ENCODE peak calls at places on chromosomes 1 and 21, in ten cellular contexts. J, U, N, Z, Y, X, C, W, D and K are unnamed samples.

GRCh38 chr1:26035959-26036755 is 9.8 kb downstream of the SLC30A2 start:
- DNase-seq in D (peak), Z (peak), Y (peak), W (peak), C (peak), N (peak), J (peak), X (peak), U (peak), K (peak)

GRCh38 chr1:93620841-93621210 is 60.8 kb downstream of the BCAR3 start:
- DNase-seq in Y (no peak), C (peak), Z (no peak), D (no peak), X (no peak), W (no peak), N (no peak), J (no peak), U (no peak), K (no peak)

GRCh38 chr1:77706321-77706720 is 23.9 kb upstream of the ZZZ3 start:
- DNase-seq in X (no peak), U (no peak), N (no peak), Y (no peak), C (no peak), J (no peak), W (no peak), D (no peak), Z (peak), K (no peak)

GRCh38 chr1:90831910-90832309 is 114.8 kb upstream of the BARHL2 start:
- DNase-seq in W (no peak), C (no peak), U (no peak), J (no peak), D (no peak), X (no peak), N (no peak), Z (no peak), Y (no peak), K (no peak)

GRCh38 chr1:161197560-161198205 is 1.2 kb downstream of the ADAMTS4 start:
- DNase-seq in Z (peak), Y (peak), W (no peak), U (no peak), J (no peak), N (no peak), C (no peak), X (peak), D (no peak), K (no peak)

GRCh38 chr1:200034821-200035396 is 7.4 kb downstream of the NR5A2 start:
- DNase-seq in W (no peak), N (no peak), Z (no peak), J (no peak), U (no peak), D (no peak), X (no peak), Y (no peak), C (peak), K (no peak)

GRCh38 chr1:15038232-15039016 is 115.1 kb upstream of the TMEM51 start:
- DNase-seq in J (peak), D (peak), C (peak), Z (peak), Y (no peak), W (no peak), U (no peak), N (no peak), X (peak), K (peak)

GRCh38 chr1:119001181-119002018 is 13.3 kb upstream of the TBX15 start:
- DNase-seq in C (peak), X (no peak), J (peak), U (no peak), W (no peak), Y (no peak), N (no peak), Z (no peak), D (no peak), K (peak)

GRCh38 chr1:8903908-8904650 is 25.6 kb upstream of the ENO1 start:
- DNase-seq in Y (no peak), D (no peak), N (no peak), J (peak), X (peak), W (peak), C (no peak), Z (peak), U (no peak), K (peak)

GRCh38 chr1:209838537-209838936 is 10.8 kb downstream of the UTP25 start:
- DNase-seq in W (no peak), J (no peak), X (no peak), C (no peak), U (no peak), N (no peak), Z (no peak), Y (no peak), D (no peak), K (no peak)

GRCh38 chr21:29190920-29191319 is 60.5 kb downstream of the MAP3K7CL start:
- DNase-seq in Y (no peak), D (no peak), C (no peak), Z (peak), X (peak), J (peak), U (no peak), W (no peak), N (no peak), K (peak)

GRCh38 chr1:17002524-17002902 is 9.2 kb downstream of the ATP13A2 start:
- DNase-seq in D (no peak), X (no peak), Y (no peak), Z (no peak), N (no peak), U (no peak), C (no peak), J (no peak), W (no peak), K (no peak)

GRCh38 chr1:65066379-65066765 is 81.6 kb upstream of the AK4 start:
- DNase-seq in D (no peak), W (no peak), Z (no peak), J (no peak), C (no peak), U (no peak), N (no peak), X (no peak), Y (no peak), K (no peak)

GRCh38 chr21:31897311-31897710 is 24.5 kb downstream of the HUNK start:
- DNase-seq in D (no peak), Y (no peak), N (no peak), J (no peak), W (no peak), U (no peak), X (no peak), C (no peak), Z (no peak), K (no peak)

GRCh38 chr1:29379438-29380073 is 143.2 kb downstream of the PTPRU start:
- DNase-seq in C (peak), U (no peak), D (peak), X (peak), J (peak), Y (no peak), Z (peak), N (no peak), W (peak), K (peak)

GRCh38 chr1:205812271-205812877 is 624 bp downstream of the SLC41A1 start:
- DNase-seq in Z (peak), J (peak), W (no peak), N (no peak), Y (no peak), D (no peak), U (no peak), C (peak), X (peak), K (peak)

GRCh38 chr1:63601463-63601862 is 8.3 kb downstream of the PGM1 start:
- DNase-seq in C (peak), Y (no peak), D (no peak), W (no peak), X (no peak), U (no peak), N (no peak), J (no peak), Z (no peak), K (no peak)

GRCh38 chr1:151282883-151283725 is 1.0 kb downstream of the ZNF687 start:
- DNase-seq in X (no peak), U (no peak), J (no peak), D (peak), W (no peak), Z (no peak), Y (peak), N (no peak), C (peak), K (no peak)

GRCh38 chr21:40404319-40404906 is 442.5 kb downstream of the DSCAM start:
- DNase-seq in W (no peak), Z (peak), Y (no peak), J (no peak), C (no peak), N (no peak), X (no peak), D (no peak), U (no peak), K (no peak)

DNA sequence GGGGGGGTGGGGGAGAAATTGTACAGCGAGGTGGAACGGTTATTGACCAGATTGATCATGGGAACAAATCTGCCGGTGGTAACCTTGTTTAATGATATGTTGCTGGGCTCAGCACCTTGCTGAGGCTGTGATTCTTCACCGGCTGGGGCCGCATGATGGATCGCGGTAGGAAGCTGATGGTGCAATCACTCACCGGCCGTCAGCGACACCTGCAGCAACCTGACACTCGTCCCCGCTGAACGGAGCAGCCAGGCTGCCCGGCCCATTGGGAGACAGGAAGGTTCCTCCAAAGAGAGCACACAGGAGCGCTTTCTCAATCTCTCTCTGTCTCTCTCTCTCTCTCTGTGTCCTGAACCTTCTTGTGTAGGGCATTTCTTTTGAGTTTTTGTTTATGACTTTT is 128.5 kb upstream of the RRP15 start:
- DNase-seq in Y (no peak), J (no peak), Z (no peak), U (peak), X (no peak), N (no peak), C (peak), W (no peak), D (no peak), K (no peak)
- TF ChIP-seq CTCF in Y (no peak), J (no peak), Z (no peak), U (no peak), X (no peak), N (no peak), C (peak), W (no peak), D (no peak), K (no peak)

GRCh38 chr1:113761937-113762336 is 2.7 kb upstream of the PHTF1 start:
- DNase-seq in D (no peak), N (no peak), Y (no peak), J (no peak), X (no peak), Z (no peak), U (no peak), W (no peak), C (no peak), K (no peak)

GRCh38 chr1:113759341-113760101 is at the start of gene PHTF1:
- DNase-seq in Z (peak), X (peak), D (peak), Y (peak), W (peak), C (peak), N (peak), U (peak), J (peak), K (peak)

GRCh38 chr1:113763651-113764050 is 4.4 kb upstream of the PHTF1 start:
- DNase-seq in Y (no peak), Z (no peak), U (no peak), N (no peak), X (no peak), J (no peak), D (no peak), W (no peak), C (no peak), K (no peak)

GRCh38 chr1:113758631-113759340 is 500 bp downstream of the PHTF1 start:
- DNase-seq in D (peak), Z (peak), W (no peak), C (peak), J (peak), Y (peak), X (peak), U (peak), N (peak), K (peak)

GRCh38 chr1:113760102-113760804 is 967 bp upstream of the PHTF1 start:
- DNase-seq in Y (no peak), W (no peak), N (no peak), C (no peak), J (no peak), D (peak), Z (no peak), U (no peak), X (no peak), K (no peak)
- H3K4me3 ChIP-seq in Y (peak), W (peak), N (peak), C (peak), J (peak), D (peak), Z (peak), U (peak), X (peak), K (peak)

GRCh38 chr21:41916888-41917433 is 36.9 kb downstream of the C2CD2 start:
- DNase-seq in D (no peak), N (no peak), Y (no peak), U (no peak), C (no peak), Z (no peak), W (no peak), X (no peak), J (no peak), K (no peak)
- TF ChIP-seq CTCF in D (no peak), N (peak), Y (no peak), U (no peak), C (no peak), Z (no peak), W (peak), X (no peak), J (no peak), K (no peak)

DNA sequence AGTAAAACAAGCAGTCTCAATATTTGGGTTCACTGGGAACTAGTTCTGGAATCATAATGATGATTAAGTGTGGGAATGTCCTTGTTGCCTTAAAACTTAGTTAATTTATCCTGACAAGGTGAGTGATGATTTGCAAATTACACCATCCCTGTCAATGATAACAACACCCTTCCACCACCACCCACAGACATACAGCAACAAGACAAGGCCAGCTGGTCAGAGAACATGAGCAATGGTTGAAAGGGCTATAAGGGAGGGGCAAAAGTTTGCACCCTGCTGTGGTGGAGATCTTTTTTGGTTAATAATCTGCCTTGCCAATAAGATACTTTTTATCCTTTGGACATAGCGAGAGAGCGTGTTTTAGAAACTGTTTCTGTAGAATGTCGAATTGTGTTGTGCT is 270.0 kb upstream of the KIAA0040 start:
- DNase-seq in W (no peak), X (no peak), N (no peak), D (no peak), J (no peak), Z (no peak), C (no peak), Y (no peak), U (no peak), K (no peak)
- H3K4me3 ChIP-seq in W (no peak), X (no peak), N (no peak), D (no peak), J (no peak), Z (no peak), C (no peak), Y (no peak), U (no peak), K (no peak)

DNA sequence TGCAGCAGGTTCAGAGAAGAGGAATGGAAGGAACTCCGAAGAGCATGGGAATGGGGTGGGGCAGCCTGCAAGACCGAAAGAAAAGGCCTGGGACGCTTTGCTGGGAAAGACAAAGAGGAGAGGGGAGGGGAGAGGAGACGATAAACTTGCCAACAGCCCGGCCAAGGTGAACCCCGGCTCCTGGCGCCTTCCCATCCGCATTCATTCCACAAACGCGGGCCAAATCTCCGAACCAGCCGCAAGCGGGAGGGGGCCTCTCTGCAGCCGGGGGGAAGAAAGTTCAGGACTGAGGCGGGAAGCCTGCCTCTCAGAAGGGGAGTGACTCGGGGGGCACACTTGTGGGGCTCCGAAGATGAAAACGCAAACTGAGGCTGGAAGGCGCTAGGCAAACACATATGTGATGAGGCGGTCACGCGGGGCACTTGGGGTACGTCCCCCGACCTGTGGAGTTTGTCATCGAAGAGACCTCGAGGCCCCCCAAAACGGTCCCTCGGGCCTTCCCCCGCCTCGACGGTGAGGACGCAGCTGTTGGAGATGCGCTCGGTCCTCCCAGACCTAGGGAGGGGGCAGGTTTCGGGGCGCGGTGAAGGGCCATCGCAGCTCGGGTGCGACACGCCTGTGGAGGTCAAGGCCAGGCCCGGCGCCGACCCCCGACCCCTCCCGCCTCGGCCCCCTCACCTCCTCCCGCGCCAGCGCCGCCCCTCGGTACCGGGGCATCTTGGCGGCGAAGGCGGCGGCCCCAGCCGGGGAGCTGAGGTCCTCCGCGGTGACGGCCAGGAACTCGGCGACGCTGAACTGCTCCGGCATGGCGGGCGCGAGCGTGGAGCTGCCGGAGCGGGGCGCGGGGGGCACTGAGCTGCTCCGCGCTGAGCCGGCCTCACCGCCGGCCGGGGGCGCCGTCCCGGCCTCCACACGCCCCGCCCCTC is at the start of gene ASAP3:
- DNase-seq in C (peak), Z (peak), U (peak), X (peak), W (no peak), J (peak), Y (peak), N (no peak), D (no peak), K (peak)
- TF ChIP-seq CTCF in C (no peak), Z (peak), U (no peak), X (peak), W (peak), J (no peak), Y (no peak), N (peak), D (peak), K (peak)

GRCh38 chr1:168552961-168553360 is 9.2 kb upstream of the XCL2 start:
- DNase-seq in J (no peak), X (no peak), W (no peak), N (no peak), C (no peak), U (no peak), Y (no peak), Z (no peak), D (no peak), K (no peak)

GRCh38 chr1:168556647-168557046 is 12.8 kb upstream of the XCL2 start:
- DNase-seq in Z (no peak), U (no peak), Y (no peak), C (no peak), J (no peak), D (no peak), N (no peak), W (no peak), X (no peak), K (no peak)

GRCh38 chr1:168554603-168555520 is 11.1 kb upstream of the XCL2 start:
- DNase-seq in X (no peak), J (no peak), C (no peak), D (no peak), W (no peak), U (no peak), Z (no peak), N (no peak), Y (no peak), K (no peak)

GRCh38 chr1:168553680-168554553 is 10.1 kb upstream of the XCL2 start:
- DNase-seq in D (peak), X (no peak), U (no peak), Y (no peak), C (no peak), Z (no peak), J (no peak), W (no peak), N (peak), K (no peak)

GRCh38 chr1:168555521-168556046 is 11.8 kb upstream of the XCL2 start:
- DNase-seq in X (no peak), Z (no peak), U (no peak), C (peak), Y (no peak), N (no peak), W (no peak), D (no peak), J (no peak), K (no peak)
- H3K4me3 ChIP-seq in X (no peak), Z (no peak), U (no peak), C (no peak), Y (no peak), N (no peak), W (no peak), D (no peak), J (no peak), K (no peak)

DNA sequence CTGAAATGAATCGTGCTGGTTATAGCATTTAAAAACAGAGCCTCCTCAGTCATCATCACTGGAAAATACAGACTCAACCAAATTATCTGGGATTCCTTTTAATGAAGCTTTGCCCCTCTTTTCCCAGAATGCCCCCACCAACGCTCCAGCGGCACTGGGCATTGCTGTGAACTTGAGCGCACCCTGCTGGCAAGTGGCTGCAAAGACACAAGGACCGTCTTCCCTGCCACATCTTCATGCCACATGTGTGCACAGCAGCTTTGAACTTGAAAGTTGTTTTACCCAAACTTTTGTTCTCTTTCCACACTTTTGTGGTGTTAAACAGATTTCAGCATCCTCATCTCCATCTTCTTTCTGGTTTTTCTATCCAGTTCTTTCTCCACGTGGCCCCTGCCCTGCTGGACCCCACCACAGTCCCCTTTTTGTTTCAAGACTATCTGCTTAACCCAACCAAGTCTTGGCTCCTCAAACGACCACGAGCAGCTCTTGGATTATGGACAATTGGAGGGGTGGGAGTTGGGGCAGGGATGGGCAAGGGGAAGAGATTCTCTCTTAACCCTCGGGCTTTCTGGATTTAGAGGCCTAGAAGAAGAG is 12.8 kb upstream of the LMX1A start:
- DNase-seq in Z (no peak), Y (no peak), U (peak), J (peak), D (peak), N (no peak), C (peak), X (peak), W (peak), K (peak)
- TF ChIP-seq CTCF in Z (peak), Y (peak), U (peak), J (peak), D (peak), N (peak), C (peak), X (peak), W (peak), K (peak)

GRCh38 chr1:226655251-226656163 is 83.6 kb downstream of the ITPKB start:
- DNase-seq in J (peak), U (no peak), Y (peak), D (peak), W (no peak), X (no peak), N (no peak), Z (no peak), C (no peak), K (no peak)

GRCh38 chr1:226656201-226656600 is 82.9 kb downstream of the ITPKB start:
- DNase-seq in Y (peak), U (no peak), W (no peak), X (no peak), D (no peak), C (peak), J (no peak), Z (no peak), N (no peak), K (no peak)

GRCh38 chr1:226653311-226653921 is 85.7 kb downstream of the ITPKB start:
- DNase-seq in C (no peak), Y (peak), D (peak), W (no peak), X (no peak), U (no peak), N (peak), J (no peak), Z (no peak), K (no peak)

GRCh38 chr1:226654046-226654445 is 85.0 kb downstream of the ITPKB start:
- DNase-seq in X (peak), C (peak), Z (peak), J (peak), U (no peak), Y (peak), W (peak), D (peak), N (no peak), K (peak)

GRCh38 chr1:226654508-226655124 is 84.5 kb downstream of the ITPKB start:
- DNase-seq in J (no peak), N (no peak), W (no peak), D (no peak), Z (no peak), X (no peak), Y (peak), U (no peak), C (no peak), K (no peak)
- H3K4me3 ChIP-seq in J (no peak), N (peak), W (no peak), D (peak), Z (no peak), X (no peak), Y (no peak), U (no peak), C (no peak), K (no peak)